ENCODE peak calls at places on chromosomes 2 and 18, in four cellular contexts. One of them, this sample, is unnamed. For H3K27me3, the result is how much of the 10 kb centered on the place peaks cover.

GRCh38 chr2:134999536-134999935 is 47.7 kb downstream of the MAP3K19 start:
- DNase-seq in mammary epithelial cell: no peak
- DNase-seq in K562: no peak
- DNase-seq in H9: no peak
- DNase-seq in this sample: no peak

GRCh38 chr2:61978522-61978921 is 73.0 kb downstream of the COMMD1 start:
- DNase-seq in K562: no peak
- DNase-seq in H9: no peak
- DNase-seq in mammary epithelial cell: no peak
- DNase-seq in this sample: no peak

GRCh38 chr18:46239549-46239948 is 135.4 kb downstream of the HAUS1 start:
- DNase-seq in H9: no peak
- DNase-seq in K562: no peak
- DNase-seq in mammary epithelial cell: no peak
- DNase-seq in this sample: no peak

GRCh38 chr18:32454667-32455066 is 16.0 kb downstream of the GAREM1 start:
- DNase-seq in K562: no peak
- DNase-seq in mammary epithelial cell: no peak
- DNase-seq in H9: no peak
- DNase-seq in this sample: no peak

GRCh38 chr18:73717570-73717969 is 430.1 kb downstream of the FBXO15 start:
- DNase-seq in mammary epithelial cell: no peak
- DNase-seq in K562: no peak
- DNase-seq in H9: no peak
- DNase-seq in this sample: no peak

GRCh38 chr2:218347172-218347571 is 9.5 kb upstream of the CATIP start:
- DNase-seq in H9: no peak
- DNase-seq in K562: no peak
- DNase-seq in mammary epithelial cell: no peak
- DNase-seq in this sample: no peak

GRCh38 chr2:96261328-96262003 is 4.3 kb downstream of the TMEM127 start:
- DNase-seq in K562: no peak
- DNase-seq in mammary epithelial cell: no peak
- DNase-seq in H9: no peak
- DNase-seq in this sample: no peak

GRCh38 chr2:153986488-153987229 is 114.9 kb downstream of the GALNT13 start:
- DNase-seq in K562: no peak
- DNase-seq in mammary epithelial cell: peak
- DNase-seq in H9: no peak
- DNase-seq in this sample: no peak

GRCh38 chr2:68548396-68548795 is 81.0 kb downstream of the APLF start:
- DNase-seq in H9: no peak
- DNase-seq in K562: no peak
- DNase-seq in mammary epithelial cell: peak
- DNase-seq in this sample: peak

GRCh38 chr2:237298323-237299118 is 115.4 kb downstream of the COL6A3 start:
- DNase-seq in K562: no peak
- DNase-seq in H9: no peak
- DNase-seq in mammary epithelial cell: peak
- DNase-seq in this sample: no peak

GRCh38 chr2:205903549-205904129 is 182.3 kb downstream of the INO80D start:
- DNase-seq in mammary epithelial cell: no peak
- DNase-seq in H9: peak
- DNase-seq in K562: peak
- DNase-seq in this sample: no peak

GRCh38 chr18:44716697-44717163 is 36.0 kb downstream of the SETBP1 start:
- DNase-seq in K562: no peak
- DNase-seq in H9: no peak
- DNase-seq in mammary epithelial cell: peak
- DNase-seq in this sample: no peak

GRCh38 chr2:47815764-47816163 is 32.8 kb downstream of the MSH6 start:
- DNase-seq in mammary epithelial cell: no peak
- DNase-seq in H9: no peak
- DNase-seq in K562: no peak
- DNase-seq in this sample: no peak

DNA sequence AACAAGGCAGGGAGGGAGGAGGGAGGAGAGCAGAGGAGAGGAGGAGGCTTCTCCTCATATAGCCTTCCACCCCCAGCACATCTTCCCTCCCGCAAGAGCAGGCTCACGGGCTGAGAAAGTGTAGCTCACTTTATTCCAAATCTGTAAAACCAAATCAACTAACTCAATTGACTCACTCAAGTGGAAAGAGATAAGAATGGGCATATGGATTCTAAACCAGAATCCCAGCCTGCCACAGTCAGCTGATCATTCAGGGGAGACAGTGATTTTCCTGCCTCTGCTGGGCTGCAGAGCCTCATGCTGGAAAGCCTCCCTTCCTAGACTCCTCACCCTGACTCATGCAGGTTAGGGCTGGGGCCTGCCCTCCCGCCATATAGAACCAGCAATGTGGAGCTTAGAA is 4.2 kb upstream of the TWSG1 start:
- DNase-seq in H9: no peak
- DNase-seq in K562: no peak
- DNase-seq in mammary epithelial cell: no peak
- DNase-seq in this sample: no peak
- H2AFZ ChIP-seq in H9: no peak
- H2AFZ ChIP-seq in K562: no peak
- H2AFZ ChIP-seq in mammary epithelial cell: no peak
- H2AFZ ChIP-seq in this sample: no peak

GRCh38 chr2:84876369-84876768 is 4.5 kb downstream of the TRABD2A start:
- DNase-seq in K562: no peak
- DNase-seq in mammary epithelial cell: no peak
- DNase-seq in H9: no peak
- DNase-seq in this sample: no peak
- H3K27me3 ChIP-seq in K562: under half
- H3K27me3 ChIP-seq in mammary epithelial cell: under half
- H3K27me3 ChIP-seq in H9: under half
- H3K27me3 ChIP-seq in this sample: under half

GRCh38 chr2:102073168-102073724 is 69.3 kb upstream of the IL1R1 start:
- DNase-seq in K562: no peak
- DNase-seq in mammary epithelial cell: no peak
- DNase-seq in H9: no peak
- DNase-seq in this sample: no peak

GRCh38 chr2:102069311-102069974 is 73.1 kb upstream of the IL1R1 start:
- DNase-seq in mammary epithelial cell: no peak
- DNase-seq in H9: no peak
- DNase-seq in K562: peak
- DNase-seq in this sample: no peak

GRCh38 chr2:102066554-102066953 is 74.8 kb downstream of the IL1R2 start:
- DNase-seq in H9: no peak
- DNase-seq in K562: no peak
- DNase-seq in mammary epithelial cell: no peak
- DNase-seq in this sample: no peak

GRCh38 chr2:102072741-102073140 is 69.8 kb upstream of the IL1R1 start:
- DNase-seq in mammary epithelial cell: no peak
- DNase-seq in K562: no peak
- DNase-seq in H9: no peak
- DNase-seq in this sample: peak

DNA sequence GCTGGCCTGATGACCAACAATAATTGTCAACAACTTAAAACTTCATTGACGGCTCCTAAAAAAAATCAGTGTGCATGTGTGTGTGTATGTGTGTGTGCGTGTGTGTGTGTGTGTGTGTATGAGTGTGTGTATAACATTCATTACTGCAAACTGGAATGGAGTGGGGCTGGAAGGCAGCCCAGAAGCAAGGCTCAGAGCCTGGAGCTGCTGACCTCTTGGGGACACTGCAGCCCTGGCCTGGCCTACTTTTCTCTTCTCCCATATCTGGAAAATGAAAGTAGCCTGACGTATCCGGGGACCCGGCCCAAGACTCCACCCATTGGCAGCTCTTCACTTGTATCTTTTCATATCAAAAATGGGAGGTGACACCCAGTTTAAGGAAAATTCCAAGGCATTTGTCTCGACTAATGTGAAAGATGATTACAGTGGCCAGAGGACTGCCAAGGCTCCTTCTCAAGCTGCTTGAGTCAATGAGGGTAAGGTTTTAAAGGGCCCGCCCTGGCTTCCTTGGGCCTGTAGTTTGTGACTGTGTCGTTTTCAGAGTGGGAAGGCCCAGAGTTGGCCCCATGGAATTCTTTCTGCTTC is 72.4 kb upstream of the IL1R1 start:
- DNase-seq in mammary epithelial cell: no peak
- DNase-seq in K562: no peak
- DNase-seq in H9: no peak
- DNase-seq in this sample: peak
- H3K4me2 ChIP-seq in mammary epithelial cell: no peak
- H3K4me2 ChIP-seq in K562: peak
- H3K4me2 ChIP-seq in H9: no peak
- H3K4me2 ChIP-seq in this sample: peak

DNA sequence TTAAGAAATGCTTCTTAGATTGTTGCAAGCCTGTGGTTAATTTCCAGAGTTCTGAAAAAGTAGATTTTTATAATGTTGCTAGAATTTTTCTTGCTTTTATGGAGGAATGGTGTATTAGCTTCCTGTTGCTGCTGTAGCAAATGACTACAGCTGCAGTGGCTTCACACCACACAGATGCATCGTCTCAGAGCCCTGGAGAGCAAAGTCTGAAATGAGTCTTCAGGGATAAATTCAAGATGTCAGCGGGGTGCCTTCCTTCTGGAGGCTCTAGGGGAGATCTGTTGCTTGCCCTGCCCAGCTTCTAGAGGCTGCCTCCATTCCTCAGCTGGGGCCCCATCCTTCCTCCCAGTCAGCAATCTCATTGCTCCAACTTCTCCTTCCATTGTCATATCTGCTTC is 187.8 kb downstream of the ZNF516 start:
- DNase-seq in mammary epithelial cell: no peak
- DNase-seq in H9: no peak
- DNase-seq in K562: no peak
- DNase-seq in this sample: no peak
- H2AFZ ChIP-seq in mammary epithelial cell: no peak
- H2AFZ ChIP-seq in H9: no peak
- H2AFZ ChIP-seq in K562: no peak
- H2AFZ ChIP-seq in this sample: no peak

GRCh38 chr18:79657342-79657996 is 22.1 kb upstream of the CTDP1 start:
- DNase-seq in H9: peak
- DNase-seq in K562: no peak
- DNase-seq in mammary epithelial cell: peak
- DNase-seq in this sample: no peak

GRCh38 chr18:79659733-79660132 is 19.9 kb upstream of the CTDP1 start:
- DNase-seq in mammary epithelial cell: no peak
- DNase-seq in H9: no peak
- DNase-seq in K562: no peak
- DNase-seq in this sample: no peak

GRCh38 chr18:79664525-79665125 is 15.0 kb upstream of the CTDP1 start:
- DNase-seq in H9: no peak
- DNase-seq in mammary epithelial cell: peak
- DNase-seq in K562: no peak
- DNase-seq in this sample: peak

DNA sequence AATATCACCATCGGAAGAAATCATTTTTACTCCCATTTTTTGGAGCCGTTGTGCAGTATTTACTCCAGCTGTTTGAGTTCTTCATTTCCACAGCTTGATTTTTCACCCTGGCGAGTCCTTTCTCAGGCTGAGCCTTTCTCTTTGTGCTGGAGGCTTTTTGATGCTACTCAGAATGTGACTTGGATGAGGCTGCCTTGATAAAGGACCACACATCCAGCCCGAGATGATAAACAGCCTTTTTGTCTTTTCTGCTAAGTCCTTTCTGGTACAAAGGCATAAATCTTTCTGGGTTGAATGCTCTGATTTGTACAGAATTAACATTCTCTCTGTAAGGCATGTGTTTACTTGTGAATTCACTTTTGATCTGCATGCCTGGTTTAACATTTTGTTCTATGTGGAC is 17.6 kb upstream of the CTDP1 start:
- DNase-seq in mammary epithelial cell: no peak
- DNase-seq in K562: no peak
- DNase-seq in H9: no peak
- DNase-seq in this sample: no peak
- H3K27me3 ChIP-seq in mammary epithelial cell: under half
- H3K27me3 ChIP-seq in K562: under half
- H3K27me3 ChIP-seq in H9: under half
- H3K27me3 ChIP-seq in this sample: under half

GRCh38 chr2:46162329-46162870 is 134.8 kb upstream of the EPAS1 start:
- DNase-seq in H9: no peak
- DNase-seq in mammary epithelial cell: no peak
- DNase-seq in K562: no peak
- DNase-seq in this sample: no peak
- H3K4me2 ChIP-seq in H9: no peak
- H3K4me2 ChIP-seq in mammary epithelial cell: no peak
- H3K4me2 ChIP-seq in K562: no peak
- H3K4me2 ChIP-seq in this sample: no peak

This sample was measured in fibroblast of lung.